ENCODE peak calls at places on chromosomes 16 and 17, in eight cellular contexts. One of them, this sample, is unnamed.

GRCh38 chr17:66614469-66614868 is 220.4 kb upstream of the CACNG5 start:
- DNase-seq in CD8-positive, alpha-beta memory T cell: no peak
- DNase-seq in EL: no peak
- DNase-seq in amniotic stem cell: no peak
- DNase-seq in omental fat pad: no peak
- DNase-seq in dorsolateral prefrontal cortex: no peak
- DNase-seq in right atrium auricular region: no peak
- DNase-seq in GM03348: no peak
- DNase-seq in this sample: no peak

GRCh38 chr16:2752850-2753522 is 548 bp downstream of the SRRM2 start:
- DNase-seq in CD8-positive, alpha-beta memory T cell: no peak
- DNase-seq in EL: peak
- DNase-seq in amniotic stem cell: peak
- DNase-seq in omental fat pad: no peak
- DNase-seq in dorsolateral prefrontal cortex: peak
- DNase-seq in right atrium auricular region: peak
- DNase-seq in GM03348: peak
- DNase-seq in this sample: no peak

GRCh38 chr17:40130352-40131042 is 8.7 kb downstream of the MSL1 start:
- DNase-seq in CD8-positive, alpha-beta memory T cell: no peak
- DNase-seq in EL: no peak
- DNase-seq in amniotic stem cell: no peak
- DNase-seq in omental fat pad: no peak
- DNase-seq in dorsolateral prefrontal cortex: no peak
- DNase-seq in right atrium auricular region: no peak
- DNase-seq in GM03348: no peak
- DNase-seq in this sample: no peak

GRCh38 chr16:11528053-11528452 is 58.7 kb downstream of the LITAF start:
- DNase-seq in CD8-positive, alpha-beta memory T cell: no peak
- DNase-seq in EL: no peak
- DNase-seq in amniotic stem cell: no peak
- DNase-seq in omental fat pad: no peak
- DNase-seq in dorsolateral prefrontal cortex: no peak
- DNase-seq in right atrium auricular region: no peak
- DNase-seq in GM03348: no peak
- DNase-seq in this sample: no peak

GRCh38 chr16:1465567-1465915 is 9.3 kb downstream of the CLCN7 start:
- DNase-seq in CD8-positive, alpha-beta memory T cell: no peak
- DNase-seq in EL: no peak
- DNase-seq in amniotic stem cell: no peak
- DNase-seq in omental fat pad: no peak
- DNase-seq in dorsolateral prefrontal cortex: no peak
- DNase-seq in right atrium auricular region: no peak
- DNase-seq in GM03348: no peak
- DNase-seq in this sample: no peak

GRCh38 chr16:49560018-49560830 is 186.6 kb downstream of the C16orf78 start:
- DNase-seq in CD8-positive, alpha-beta memory T cell: no peak
- DNase-seq in EL: no peak
- DNase-seq in amniotic stem cell: no peak
- DNase-seq in omental fat pad: no peak
- DNase-seq in dorsolateral prefrontal cortex: no peak
- DNase-seq in right atrium auricular region: peak
- DNase-seq in GM03348: peak
- DNase-seq in this sample: peak

GRCh38 chr16:71230122-71230845 is at the start of gene HYDIN:
- DNase-seq in CD8-positive, alpha-beta memory T cell: no peak
- DNase-seq in EL: peak
- DNase-seq in amniotic stem cell: no peak
- DNase-seq in omental fat pad: no peak
- DNase-seq in dorsolateral prefrontal cortex: peak
- DNase-seq in right atrium auricular region: no peak
- DNase-seq in GM03348: peak
- DNase-seq in this sample: no peak

GRCh38 chr16:11482946-11483748 is 103.6 kb downstream of the LITAF start:
- DNase-seq in CD8-positive, alpha-beta memory T cell: no peak
- DNase-seq in EL: no peak
- DNase-seq in amniotic stem cell: no peak
- DNase-seq in omental fat pad: no peak
- DNase-seq in dorsolateral prefrontal cortex: no peak
- DNase-seq in right atrium auricular region: no peak
- DNase-seq in GM03348: no peak
- DNase-seq in this sample: no peak

GRCh38 chr17:80371196-80371595 is 43.8 kb upstream of the ENDOV start:
- DNase-seq in CD8-positive, alpha-beta memory T cell: no peak
- DNase-seq in EL: no peak
- DNase-seq in amniotic stem cell: no peak
- DNase-seq in omental fat pad: no peak
- DNase-seq in dorsolateral prefrontal cortex: peak
- DNase-seq in right atrium auricular region: no peak
- DNase-seq in GM03348: no peak
- DNase-seq in this sample: no peak

GRCh38 chr16:24999088-24999670 is 16.0 kb downstream of the ARHGAP17 start:
- DNase-seq in CD8-positive, alpha-beta memory T cell: no peak
- DNase-seq in EL: no peak
- DNase-seq in amniotic stem cell: no peak
- DNase-seq in omental fat pad: no peak
- DNase-seq in dorsolateral prefrontal cortex: no peak
- DNase-seq in right atrium auricular region: no peak
- DNase-seq in GM03348: no peak
- DNase-seq in this sample: no peak

GRCh38 chr16:9797306-9797705 is 384.9 kb downstream of the GRIN2A start:
- DNase-seq in CD8-positive, alpha-beta memory T cell: no peak
- DNase-seq in EL: peak
- DNase-seq in amniotic stem cell: no peak
- DNase-seq in omental fat pad: no peak
- DNase-seq in dorsolateral prefrontal cortex: no peak
- DNase-seq in right atrium auricular region: peak
- DNase-seq in GM03348: no peak
- DNase-seq in this sample: peak

GRCh38 chr16:81831722-81832126 is 52.6 kb downstream of the PLCG2 start:
- DNase-seq in CD8-positive, alpha-beta memory T cell: peak
- DNase-seq in EL: no peak
- DNase-seq in amniotic stem cell: no peak
- DNase-seq in omental fat pad: no peak
- DNase-seq in dorsolateral prefrontal cortex: peak
- DNase-seq in right atrium auricular region: peak
- DNase-seq in GM03348: no peak
- DNase-seq in this sample: no peak

GRCh38 chr16:71754652-71755051 is 30.2 kb upstream of the PHLPP2 start:
- DNase-seq in CD8-positive, alpha-beta memory T cell: no peak
- DNase-seq in EL: no peak
- DNase-seq in amniotic stem cell: no peak
- DNase-seq in omental fat pad: no peak
- DNase-seq in dorsolateral prefrontal cortex: no peak
- DNase-seq in right atrium auricular region: no peak
- DNase-seq in GM03348: no peak
- DNase-seq in this sample: no peak

GRCh38 chr17:742147-742793 is 9.8 kb downstream of the GEMIN4 start:
- DNase-seq in CD8-positive, alpha-beta memory T cell: no peak
- DNase-seq in EL: no peak
- DNase-seq in amniotic stem cell: no peak
- DNase-seq in omental fat pad: no peak
- DNase-seq in dorsolateral prefrontal cortex: no peak
- DNase-seq in right atrium auricular region: no peak
- DNase-seq in GM03348: no peak
- DNase-seq in this sample: no peak

GRCh38 chr17:81427446-81428120 is 32.3 kb downstream of the BAHCC1 start:
- DNase-seq in CD8-positive, alpha-beta memory T cell: no peak
- DNase-seq in EL: no peak
- DNase-seq in amniotic stem cell: no peak
- DNase-seq in omental fat pad: no peak
- DNase-seq in dorsolateral prefrontal cortex: peak
- DNase-seq in right atrium auricular region: no peak
- DNase-seq in GM03348: no peak
- DNase-seq in this sample: no peak

GRCh38 chr16:30096862-30097563 is 1.0 kb upstream of the YPEL3 start:
- DNase-seq in CD8-positive, alpha-beta memory T cell: peak
- DNase-seq in EL: no peak
- DNase-seq in amniotic stem cell: no peak
- DNase-seq in omental fat pad: no peak
- DNase-seq in dorsolateral prefrontal cortex: no peak
- DNase-seq in right atrium auricular region: no peak
- DNase-seq in GM03348: no peak
- DNase-seq in this sample: no peak

GRCh38 chr16:4561565-4561964 is 5.4 kb downstream of the C16orf96 start:
- DNase-seq in CD8-positive, alpha-beta memory T cell: no peak
- DNase-seq in EL: no peak
- DNase-seq in amniotic stem cell: no peak
- DNase-seq in omental fat pad: no peak
- DNase-seq in dorsolateral prefrontal cortex: peak
- DNase-seq in right atrium auricular region: no peak
- DNase-seq in GM03348: no peak
- DNase-seq in this sample: no peak

GRCh38 chr16:87806608-87807546 is 41.1 kb upstream of the KLHDC4 start:
- DNase-seq in CD8-positive, alpha-beta memory T cell: peak
- DNase-seq in EL: peak
- DNase-seq in amniotic stem cell: peak
- DNase-seq in omental fat pad: no peak
- DNase-seq in dorsolateral prefrontal cortex: peak
- DNase-seq in right atrium auricular region: peak
- DNase-seq in GM03348: peak
- DNase-seq in this sample: peak

GRCh38 chr17:69961488-69962145 is 113.4 kb upstream of the KCNJ16 start:
- DNase-seq in CD8-positive, alpha-beta memory T cell: no peak
- DNase-seq in EL: no peak
- DNase-seq in amniotic stem cell: no peak
- DNase-seq in omental fat pad: no peak
- DNase-seq in dorsolateral prefrontal cortex: peak
- DNase-seq in right atrium auricular region: no peak
- DNase-seq in GM03348: no peak
- DNase-seq in this sample: no peak

GRCh38 chr17:47957591-47958490 is at the start of gene PRR15L:
- DNase-seq in CD8-positive, alpha-beta memory T cell: no peak
- DNase-seq in EL: no peak
- DNase-seq in amniotic stem cell: no peak
- DNase-seq in omental fat pad: no peak
- DNase-seq in dorsolateral prefrontal cortex: no peak
- DNase-seq in right atrium auricular region: no peak
- DNase-seq in GM03348: no peak
- DNase-seq in this sample: no peak

GRCh38 chr16:14186954-14187306 is 115.8 kb downstream of the MRTFB start:
- DNase-seq in CD8-positive, alpha-beta memory T cell: no peak
- DNase-seq in EL: no peak
- DNase-seq in amniotic stem cell: no peak
- DNase-seq in omental fat pad: no peak
- DNase-seq in dorsolateral prefrontal cortex: no peak
- DNase-seq in right atrium auricular region: no peak
- DNase-seq in GM03348: no peak
- DNase-seq in this sample: no peak

GRCh38 chr16:87431926-87432325 is 39.8 kb downstream of the MAP1LC3B start:
- DNase-seq in CD8-positive, alpha-beta memory T cell: no peak
- DNase-seq in EL: peak
- DNase-seq in amniotic stem cell: peak
- DNase-seq in omental fat pad: no peak
- DNase-seq in dorsolateral prefrontal cortex: no peak
- DNase-seq in right atrium auricular region: no peak
- DNase-seq in GM03348: peak
- DNase-seq in this sample: peak

GRCh38 chr16:49712567-49712966 is 143.3 kb downstream of the ZNF423 start:
- DNase-seq in CD8-positive, alpha-beta memory T cell: no peak
- DNase-seq in EL: no peak
- DNase-seq in amniotic stem cell: no peak
- DNase-seq in omental fat pad: no peak
- DNase-seq in dorsolateral prefrontal cortex: no peak
- DNase-seq in right atrium auricular region: no peak
- DNase-seq in GM03348: no peak
- DNase-seq in this sample: no peak

GRCh38 chr16:30003670-30004423 is 7.0 kb downstream of the DOC2A start:
- DNase-seq in CD8-positive, alpha-beta memory T cell: no peak
- DNase-seq in EL: no peak
- DNase-seq in amniotic stem cell: no peak
- DNase-seq in omental fat pad: no peak
- DNase-seq in dorsolateral prefrontal cortex: no peak
- DNase-seq in right atrium auricular region: no peak
- DNase-seq in GM03348: no peak
- DNase-seq in this sample: no peak

GRCh38 chr17:83064021-83064731 is 15.2 kb upstream of the METRNL start:
- DNase-seq in CD8-positive, alpha-beta memory T cell: no peak
- DNase-seq in EL: no peak
- DNase-seq in amniotic stem cell: no peak
- DNase-seq in omental fat pad: peak
- DNase-seq in dorsolateral prefrontal cortex: peak
- DNase-seq in right atrium auricular region: no peak
- DNase-seq in GM03348: no peak
- DNase-seq in this sample: no peak

GRCh38 chr17:75371339-75371738 is 34.1 kb downstream of the GRB2 start:
- DNase-seq in CD8-positive, alpha-beta memory T cell: no peak
- DNase-seq in EL: no peak
- DNase-seq in amniotic stem cell: no peak
- DNase-seq in omental fat pad: no peak
- DNase-seq in dorsolateral prefrontal cortex: no peak
- DNase-seq in right atrium auricular region: no peak
- DNase-seq in GM03348: no peak
- DNase-seq in this sample: no peak

This sample was measured in GM04503.